ENCODE peak calls at places on chromosome 14, in four cellular contexts. One of them, this sample, is unnamed.

GRCh38 chr14:84090837-84091236 is 1439.1 kb upstream of the FLRT2 start:
- DNase-seq in mesendoderm: no peak
- DNase-seq in H9: no peak
- DNase-seq in H1: no peak
- DNase-seq in this sample: no peak

GRCh38 chr14:49306152-49306751 is 279.9 kb downstream of the RPS29 start:
- DNase-seq in mesendoderm: peak; percentile 44
- DNase-seq in H9: no peak
- DNase-seq in H1: no peak
- DNase-seq in this sample: peak; percentile 7

GRCh38 chr14:58898655-58899316 is 261.0 kb downstream of the DACT1 start:
- DNase-seq in mesendoderm: peak; percentile 29
- DNase-seq in H9: no peak
- DNase-seq in H1: no peak
- DNase-seq in this sample: peak; percentile 97

GRCh38 chr14:53010193-53010592 is 59.3 kb upstream of the FERMT2 start:
- DNase-seq in mesendoderm: no peak
- DNase-seq in H9: no peak
- DNase-seq in H1: no peak
- DNase-seq in this sample: no peak

GRCh38 chr14:80310950-80311349 is 99.6 kb upstream of the DIO2 start:
- DNase-seq in mesendoderm: no peak
- DNase-seq in H9: no peak
- DNase-seq in H1: no peak
- DNase-seq in this sample: peak; percentile 25

GRCh38 chr14:104350463-104351185 is 212.2 kb downstream of the KIF26A start:
- DNase-seq in mesendoderm: no peak
- DNase-seq in H9: no peak
- DNase-seq in H1: no peak
- DNase-seq in this sample: no peak

GRCh38 chr14:75286313-75286712 is 7.7 kb downstream of the FOS start:
- DNase-seq in mesendoderm: peak; percentile 46
- DNase-seq in H9: peak; percentile 51
- DNase-seq in H1: no peak
- DNase-seq in this sample: no peak

GRCh38 chr14:22890416-22890815 is 7.4 kb downstream of the REM2 start:
- DNase-seq in mesendoderm: no peak
- DNase-seq in H9: no peak
- DNase-seq in H1: no peak
- DNase-seq in this sample: no peak

GRCh38 chr14:58663494-58664111 is 25.8 kb downstream of the DACT1 start:
- DNase-seq in mesendoderm: peak; percentile 98
- DNase-seq in H9: no peak
- DNase-seq in H1: peak; percentile 38
- DNase-seq in this sample: peak; percentile 90

GRCh38 chr14:34059925-34060746 is 109.3 kb upstream of the EGLN3 start:
- DNase-seq in mesendoderm: peak; percentile 85
- DNase-seq in H9: peak; percentile 75
- DNase-seq in H1: no peak
- DNase-seq in this sample: peak; percentile 50

GRCh38 chr14:61561657-61562276 is 133.5 kb upstream of the HIF1A start:
- DNase-seq in mesendoderm: peak; percentile 89
- DNase-seq in H9: peak; percentile 44
- DNase-seq in H1: no peak
- DNase-seq in this sample: peak; percentile 99

GRCh38 chr14:60859525-60859924 is 121.4 kb downstream of the TRMT5 start:
- DNase-seq in mesendoderm: no peak
- DNase-seq in H9: no peak
- DNase-seq in H1: no peak
- DNase-seq in this sample: no peak

GRCh38 chr14:104972301-104973211 is 5.6 kb downstream of the AHNAK2 start:
- DNase-seq in mesendoderm: no peak
- DNase-seq in H9: no peak
- DNase-seq in H1: no peak
- DNase-seq in this sample: no peak

GRCh38 chr14:90159688-90160087 is 96.7 kb upstream of the PSMC1 start:
- DNase-seq in mesendoderm: no peak
- DNase-seq in H9: no peak
- DNase-seq in H1: no peak
- DNase-seq in this sample: no peak
- H3K56ac ChIP-seq in mesendoderm: no peak overlapping the region
- H3K56ac ChIP-seq in H9: no peak overlapping the region
- H3K56ac ChIP-seq in H1: no peak overlapping the region
- H3K56ac ChIP-seq in this sample: no peak overlapping the region

GRCh38 chr14:89892953-89893352 is 61.6 kb downstream of the EFCAB11 start:
- DNase-seq in mesendoderm: peak; percentile 39
- DNase-seq in H9: no peak
- DNase-seq in H1: no peak
- DNase-seq in this sample: no peak

GRCh38 chr14:89891055-89891454 is 63.5 kb downstream of the EFCAB11 start:
- DNase-seq in mesendoderm: no peak
- DNase-seq in H9: no peak
- DNase-seq in H1: no peak
- DNase-seq in this sample: no peak

GRCh38 chr14:89890589-89890988 is 63.9 kb downstream of the EFCAB11 start:
- DNase-seq in mesendoderm: no peak
- DNase-seq in H9: no peak
- DNase-seq in H1: no peak
- DNase-seq in this sample: no peak
- H3K56ac ChIP-seq in mesendoderm: no peak overlapping the region
- H3K56ac ChIP-seq in H9: no peak overlapping the region
- H3K56ac ChIP-seq in H1: no peak overlapping the region
- H3K56ac ChIP-seq in this sample: no peak overlapping the region

GRCh38 chr14:99529899-99530298 is 48.7 kb downstream of the CCNK start:
- DNase-seq in mesendoderm: no peak
- DNase-seq in H9: no peak
- DNase-seq in H1: no peak
- DNase-seq in this sample: peak; percentile 45

GRCh38 chr14:99530407-99530806 is 49.2 kb downstream of the CCNK start:
- DNase-seq in mesendoderm: no peak
- DNase-seq in H9: no peak
- DNase-seq in H1: no peak
- DNase-seq in this sample: no peak

GRCh38 chr14:99534333-99534732 is 53.1 kb downstream of the CCNK start:
- DNase-seq in mesendoderm: no peak
- DNase-seq in H9: no peak
- DNase-seq in H1: no peak
- DNase-seq in this sample: no peak

GRCh38 chr14:99532310-99532709 is 51.1 kb downstream of the CCNK start:
- DNase-seq in mesendoderm: no peak
- DNase-seq in H9: no peak
- DNase-seq in H1: no peak
- DNase-seq in this sample: no peak

GRCh38 chr14:99531221-99532096 is 50.2 kb downstream of the CCNK start:
- DNase-seq in mesendoderm: peak; percentile 37
- DNase-seq in H9: no peak
- DNase-seq in H1: no peak
- DNase-seq in this sample: peak; percentile 81
- H3K56ac ChIP-seq in mesendoderm: peak overlapping the region; percentile 1
- H3K56ac ChIP-seq in H9: no peak overlapping the region
- H3K56ac ChIP-seq in H1: no peak overlapping the region
- H3K56ac ChIP-seq in this sample: no peak overlapping the region

GRCh38 chr14:30875788-30876053 is 1.4 kb downstream of the COCH start:
- DNase-seq in mesendoderm: no peak
- DNase-seq in H9: no peak
- DNase-seq in H1: no peak
- DNase-seq in this sample: no peak

GRCh38 chr14:30872602-30873001 is 1.8 kb upstream of the COCH start:
- DNase-seq in mesendoderm: peak; percentile 58
- DNase-seq in H9: no peak
- DNase-seq in H1: no peak
- DNase-seq in this sample: no peak

GRCh38 chr14:30873308-30874119 is 845 bp upstream of the COCH start:
- DNase-seq in mesendoderm: no peak
- DNase-seq in H9: no peak
- DNase-seq in H1: no peak
- DNase-seq in this sample: no peak

GRCh38 chr14:30874999-30875787 is 834 bp downstream of the COCH start:
- DNase-seq in mesendoderm: peak; percentile 53
- DNase-seq in H9: peak; percentile 58
- DNase-seq in H1: no peak
- DNase-seq in this sample: no peak

GRCh38 chr14:30874120-30874998 is at the start of gene COCH:
- DNase-seq in mesendoderm: peak; percentile 79
- DNase-seq in H9: peak; percentile 61
- DNase-seq in H1: no peak
- DNase-seq in this sample: no peak
- H3K56ac ChIP-seq in mesendoderm: peak within 1 kb of the TSS; percentile 34
- H3K56ac ChIP-seq in H9: no peak within 1 kb of the TSS
- H3K56ac ChIP-seq in H1: peak within 1 kb of the TSS; percentile 37
- H3K56ac ChIP-seq in this sample: no peak within 1 kb of the TSS

GRCh38 chr14:85501751-85502150 is 28.2 kb upstream of the FLRT2 start:
- DNase-seq in mesendoderm: no peak
- DNase-seq in H9: no peak
- DNase-seq in H1: no peak
- DNase-seq in this sample: no peak
- H3K56ac ChIP-seq in mesendoderm: no peak overlapping the region
- H3K56ac ChIP-seq in H9: no peak overlapping the region
- H3K56ac ChIP-seq in H1: no peak overlapping the region
- H3K56ac ChIP-seq in this sample: no peak overlapping the region

GRCh38 chr14:54425068-54425467 is 16.1 kb downstream of the CNIH1 start:
- DNase-seq in mesendoderm: no peak
- DNase-seq in H9: no peak
- DNase-seq in H1: no peak
- DNase-seq in this sample: no peak

GRCh38 chr14:54424479-54424901 is 16.7 kb downstream of the CNIH1 start:
- DNase-seq in mesendoderm: no peak
- DNase-seq in H9: no peak
- DNase-seq in H1: no peak
- DNase-seq in this sample: no peak

GRCh38 chr14:54428527-54428926 is 12.6 kb downstream of the CNIH1 start:
- DNase-seq in mesendoderm: no peak
- DNase-seq in H9: no peak
- DNase-seq in H1: no peak
- DNase-seq in this sample: no peak

GRCh38 chr14:54425537-54426274 is 15.5 kb downstream of the CNIH1 start:
- DNase-seq in mesendoderm: no peak
- DNase-seq in H9: no peak
- DNase-seq in H1: no peak
- DNase-seq in this sample: no peak

GRCh38 chr14:54427914-54428313 is 13.3 kb downstream of the CNIH1 start:
- DNase-seq in mesendoderm: no peak
- DNase-seq in H9: no peak
- DNase-seq in H1: no peak
- DNase-seq in this sample: no peak
- H3K56ac ChIP-seq in mesendoderm: no peak overlapping the region
- H3K56ac ChIP-seq in H9: no peak overlapping the region
- H3K56ac ChIP-seq in H1: no peak overlapping the region
- H3K56ac ChIP-seq in this sample: no peak overlapping the region

GRCh38 chr14:99615497-99616245 is 11.7 kb upstream of the CCDC85C start:
- DNase-seq in mesendoderm: no peak
- DNase-seq in H9: no peak
- DNase-seq in H1: no peak
- DNase-seq in this sample: no peak
- H3K56ac ChIP-seq in mesendoderm: no peak overlapping the region
- H3K56ac ChIP-seq in H9: no peak overlapping the region
- H3K56ac ChIP-seq in H1: no peak overlapping the region
- H3K56ac ChIP-seq in this sample: no peak overlapping the region

DNA sequence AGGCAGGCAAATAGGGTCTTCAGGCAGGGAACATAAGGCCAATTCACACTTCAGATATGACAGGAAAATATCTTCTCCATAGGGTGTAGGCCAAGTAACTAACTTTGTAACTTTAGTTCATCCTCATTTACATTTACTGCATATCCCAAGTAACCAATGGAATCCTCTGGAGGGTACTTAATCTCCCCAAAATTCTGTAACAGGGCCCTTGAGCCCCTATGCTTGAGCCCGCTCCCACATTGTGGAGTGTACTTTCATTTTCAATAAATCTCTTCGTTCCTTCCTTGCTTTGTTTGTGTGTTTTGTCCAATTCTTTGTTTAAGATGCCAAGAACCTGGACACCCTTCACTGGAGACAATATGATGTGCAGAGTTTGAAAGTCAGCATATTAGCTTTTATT is 45.3 kb downstream of the FSCB start:
- DNase-seq in mesendoderm: no peak
- DNase-seq in H9: no peak
- DNase-seq in H1: no peak
- DNase-seq in this sample: no peak
- H3K56ac ChIP-seq in mesendoderm: no peak overlapping the region
- H3K56ac ChIP-seq in H9: no peak overlapping the region
- H3K56ac ChIP-seq in H1: no peak overlapping the region
- H3K56ac ChIP-seq in this sample: no peak overlapping the region

GRCh38 chr14:68969278-68969677 is 9.8 kb downstream of the ACTN1 start:
- DNase-seq in mesendoderm: no peak
- DNase-seq in H9: no peak
- DNase-seq in H1: no peak
- DNase-seq in this sample: no peak

GRCh38 chr14:68971411-68972035 is 7.6 kb downstream of the ACTN1 start:
- DNase-seq in mesendoderm: no peak
- DNase-seq in H9: no peak
- DNase-seq in H1: no peak
- DNase-seq in this sample: no peak

GRCh38 chr14:68972507-68973272 is 6.4 kb downstream of the ACTN1 start:
- DNase-seq in mesendoderm: no peak
- DNase-seq in H9: no peak
- DNase-seq in H1: no peak
- DNase-seq in this sample: peak; percentile 94

GRCh38 chr14:68970096-68970612 is 8.9 kb downstream of the ACTN1 start:
- DNase-seq in mesendoderm: peak; percentile 57
- DNase-seq in H9: no peak
- DNase-seq in H1: no peak
- DNase-seq in this sample: no peak

GRCh38 chr14:68970736-68971135 is 8.4 kb downstream of the ACTN1 start:
- DNase-seq in mesendoderm: no peak
- DNase-seq in H9: no peak
- DNase-seq in H1: no peak
- DNase-seq in this sample: no peak
- H3K56ac ChIP-seq in mesendoderm: no peak overlapping the region
- H3K56ac ChIP-seq in H9: no peak overlapping the region
- H3K56ac ChIP-seq in H1: no peak overlapping the region
- H3K56ac ChIP-seq in this sample: peak overlapping the region; percentile 6